ENCODE peak calls at places on chromosomes 3 and 15, in nine cellular contexts. Y is tibial nerve; N is psoas muscle; Q is pancreas; Z is AG04450; W is body of pancreas; L is transverse colon; G is dorsolateral prefrontal cortex; M is CD4-positive, alpha-beta T cell. K is an unnamed sample.
A peak's percentile ranks its signal among the peaks of the same experiment; 100 is the strongest.

GRCh38 chr3:150177673-150178378 is 207.1 kb upstream of the PFN2 start:
- DNase-seq in G (no peak), M (no peak), L (no peak), Y (no peak), W (no peak), Q (no peak), Z (peak; percentile 10), N (no peak), K (no peak)

GRCh38 chr3:8536106-8537052 is 34.8 kb downstream of the LMCD1 start:
- DNase-seq in G (no peak), W (no peak), Q (no peak), L (no peak), M (no peak), Y (no peak), Z (peak; percentile 86), N (no peak), K (no peak)

GRCh38 chr3:48708481-48708889 is 8.5 kb downstream of the IP6K2 start:
- DNase-seq in Y (no peak), W (no peak), N (no peak), Z (no peak), G (no peak), Q (no peak), M (no peak), L (no peak), K (no peak)

GRCh38 chr15:98649621-98649995 is 1.3 kb downstream of the IGF1R start:
- DNase-seq in W (peak; percentile 60), L (peak; percentile 52), N (peak; percentile 50), G (peak; percentile 19), Q (peak; percentile 42), M (peak; percentile 20), Z (no peak), Y (peak; percentile 5), K (peak; percentile 83)

GRCh38 chr15:75532413-75533250 is 46.5 kb downstream of the PTPN9 start:
- DNase-seq in M (no peak), Q (peak; percentile 35), W (peak; percentile 68), N (peak; percentile 55), L (peak; percentile 56), G (no peak), Y (peak; percentile 79), Z (peak; percentile 70), K (peak; percentile 83)

GRCh38 chr15:87733977-87734376 is 522.6 kb downstream of the NTRK3 start:
- DNase-seq in Q (no peak), N (no peak), L (no peak), G (no peak), M (no peak), Y (no peak), W (no peak), Z (no peak), K (no peak)

GRCh38 chr15:43095243-43095642 is 10.6 kb downstream of the UBR1 start:
- DNase-seq in Q (no peak), M (no peak), Z (no peak), G (no peak), Y (no peak), N (no peak), L (no peak), W (no peak), K (no peak)

GRCh38 chr3:117547956-117548550 is 838.5 kb downstream of the TUSC7 start:
- DNase-seq in L (no peak), M (no peak), W (no peak), Z (peak; percentile 23), Q (no peak), G (no peak), N (no peak), Y (no peak), K (no peak)

GRCh38 chr3:109023656-109024254 is 70.1 kb upstream of the GUCA1C start:
- DNase-seq in G (peak; percentile 27), Y (peak; percentile 18), Z (peak; percentile 13), N (no peak), M (no peak), W (peak; percentile 52), Q (peak; percentile 22), L (peak; percentile 22), K (peak; percentile 17)

GRCh38 chr15:37056168-37056893 is 44.0 kb downstream of the MEIS2 start:
- DNase-seq in W (no peak), Y (no peak), Q (no peak), L (no peak), G (no peak), Z (no peak), M (no peak), N (peak; percentile 54), K (peak; percentile 90)

GRCh38 chr3:175777495-175777894 is 918.4 kb downstream of the NAALADL2 start:
- DNase-seq in W (no peak), Y (no peak), Z (no peak), M (no peak), L (no peak), G (no peak), Q (no peak), N (no peak), K (no peak)

GRCh38 chr3:95334461-95334860 is 1271.6 kb downstream of the NSUN3 start:
- DNase-seq in L (no peak), G (no peak), Y (no peak), N (no peak), Z (no peak), Q (no peak), W (no peak), M (no peak), K (no peak)

GRCh38 chr3:37372669-37373068 is 198.3 kb upstream of the LRRFIP2 start:
- DNase-seq in M (no peak), W (no peak), N (no peak), Q (no peak), Y (no peak), G (no peak), Z (no peak), L (no peak), K (no peak)

GRCh38 chr3:39344746-39345344 is 15.3 kb downstream of the CCR8 start:
- DNase-seq in G (no peak), L (no peak), W (no peak), N (no peak), Y (no peak), M (no peak), Q (no peak), Z (no peak), K (no peak)

GRCh38 chr3:13879102-13879945 is 547 bp downstream of the WNT7A start:
- DNase-seq in L (no peak), Y (no peak), M (no peak), N (no peak), Q (no peak), Z (no peak), W (peak; percentile 37), G (no peak), K (peak; percentile 59)
- H3K27me3 ChIP-seq in L (peaks cover 88% of the 10 kb centered on the region), Y (no peaks in the 10 kb centered on the region), M (peaks cover 4% of the 10 kb centered on the region), N (no peaks in the 10 kb centered on the region), Q (no peaks in the 10 kb centered on the region), Z (peaks cover 47% of the 10 kb centered on the region), W (no peaks in the 10 kb centered on the region), G (peaks cover 12% of the 10 kb centered on the region), K (no peaks in the 10 kb centered on the region)

DNA sequence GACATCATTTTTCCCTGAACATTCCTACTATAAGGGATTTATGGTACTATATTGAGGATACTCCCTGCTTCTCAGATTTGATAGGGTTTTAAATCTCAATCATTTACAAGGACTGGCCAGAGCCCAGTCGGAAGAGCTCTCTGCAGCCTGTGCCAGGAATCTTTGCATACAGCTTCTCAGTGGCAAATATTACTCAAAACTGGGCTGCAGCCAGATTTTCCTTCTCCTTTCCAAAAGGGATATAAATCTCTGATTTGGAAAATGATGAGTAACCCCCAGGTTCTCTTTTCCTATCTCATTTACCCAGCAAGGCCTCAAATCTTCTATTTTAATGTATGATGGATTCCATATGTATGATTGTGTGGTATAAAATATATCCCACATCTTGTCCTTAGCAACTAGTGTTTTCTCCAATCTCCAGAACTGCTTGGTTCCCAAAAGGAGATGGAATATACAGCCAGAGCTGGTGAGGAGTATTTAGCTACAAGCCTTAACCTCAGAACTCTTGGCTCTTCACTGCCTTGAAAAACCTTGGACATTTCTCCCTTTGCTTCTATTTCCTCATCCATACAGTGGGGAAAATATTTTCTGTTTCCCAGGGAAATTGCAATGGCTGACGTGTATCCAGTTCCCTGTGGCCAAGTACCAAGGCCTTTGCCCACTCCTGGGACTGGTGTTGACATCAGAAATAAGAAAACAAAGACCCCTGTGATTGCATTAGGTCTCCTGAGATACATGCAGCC is 114.4 kb downstream of the ATG7 start:
- DNase-seq in Y (no peak), Q (no peak), G (no peak), N (no peak), L (no peak), M (no peak), Z (no peak), W (no peak), K (no peak)
- H3K27ac ChIP-seq in Y (no peak overlapping the region), Q (no peak overlapping the region), G (no peak overlapping the region), N (no peak overlapping the region), L (peak overlapping the region; percentile 18), M (no peak overlapping the region), Z (no peak overlapping the region), W (no peak overlapping the region), K (no peak overlapping the region)

DNA sequence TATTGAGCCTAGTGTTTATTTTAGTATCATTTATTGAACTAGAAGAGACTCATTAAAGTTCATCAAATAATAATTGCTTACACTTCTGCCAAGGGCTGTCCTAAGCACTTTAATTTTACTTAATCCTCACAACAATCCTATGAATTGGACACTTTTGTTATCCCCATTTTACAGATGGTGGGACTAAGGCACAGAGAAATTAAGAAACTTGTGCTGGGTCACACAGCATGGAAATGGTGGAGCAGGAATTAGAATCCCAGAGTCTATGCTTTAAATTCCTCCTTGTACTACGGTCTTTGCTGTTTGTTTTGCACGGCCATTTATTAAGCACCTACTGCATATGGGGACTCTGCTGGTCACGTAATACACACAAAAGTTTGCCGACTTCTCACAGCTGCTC is 7.9 kb downstream of the ATP2B2 start:
- DNase-seq in N (no peak), Y (no peak), Q (no peak), G (no peak), L (no peak), M (no peak), W (no peak), Z (no peak), K (no peak)
- H3K27me3 ChIP-seq in N (no peaks in the 10 kb centered on the region), Y (no peaks in the 10 kb centered on the region), Q (no peaks in the 10 kb centered on the region), G (no peaks in the 10 kb centered on the region), L (no peaks in the 10 kb centered on the region), M (no peaks in the 10 kb centered on the region), W (no peaks in the 10 kb centered on the region), Z (peaks cover 34% of the 10 kb centered on the region), K (no peaks in the 10 kb centered on the region)

GRCh38 chr3:196721097-196721496 is 8.9 kb downstream of the PIGX start:
- DNase-seq in G (no peak), M (no peak), Q (no peak), W (no peak), Z (no peak), L (no peak), N (no peak), Y (no peak), K (no peak)

DNA sequence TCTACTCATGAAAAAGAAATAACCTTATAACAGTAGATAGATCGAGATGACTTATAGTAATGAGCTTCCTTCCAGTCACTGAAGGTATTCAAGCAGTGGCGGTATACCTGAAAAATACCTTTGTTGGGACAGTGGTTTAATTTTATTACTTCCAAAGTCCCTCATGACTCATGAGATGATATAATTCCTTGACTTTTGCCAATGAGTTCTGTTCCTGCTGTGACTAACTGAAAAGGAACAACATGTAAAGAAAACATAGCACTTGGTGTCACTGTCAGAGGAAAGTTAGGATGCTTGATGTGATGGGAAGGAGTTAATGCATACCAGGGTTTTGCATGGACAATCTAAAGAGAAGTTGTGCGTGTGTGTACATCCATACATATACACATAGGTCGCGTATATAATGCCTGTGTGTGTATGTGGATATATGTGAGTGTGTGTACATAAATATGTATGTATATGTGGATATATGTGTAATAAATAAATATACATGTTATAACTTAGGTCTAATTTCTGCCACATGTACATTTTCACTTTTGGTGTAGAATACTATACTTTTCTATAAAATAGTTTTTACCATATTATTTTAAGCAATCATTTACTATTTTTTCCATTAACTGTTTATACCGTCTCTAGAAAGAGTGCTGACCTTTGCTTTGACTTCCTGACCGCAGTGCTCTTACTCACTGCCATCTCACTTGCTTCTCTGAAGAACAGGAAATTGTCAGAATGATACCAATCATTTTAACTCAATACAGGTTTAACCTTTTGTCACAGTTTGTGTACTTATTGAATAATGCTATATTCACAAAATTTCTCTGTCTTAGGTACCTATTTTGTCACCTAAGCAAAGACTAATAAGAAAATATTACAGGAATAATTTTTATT is 12.6 kb upstream of the PAK2 start:
- DNase-seq in L (no peak), Q (no peak), M (no peak), N (no peak), Y (no peak), Z (no peak), G (no peak), W (no peak), K (no peak)
- H3K27ac ChIP-seq in L (peak overlapping the region; percentile 64), Q (no peak overlapping the region), M (no peak overlapping the region), N (no peak overlapping the region), Y (no peak overlapping the region), Z (no peak overlapping the region), G (no peak overlapping the region), W (no peak overlapping the region), K (no peak overlapping the region)